ENCODE peak calls at places on chromosomes 7 and 10, in nine cellular contexts. P is left kidney; U is NCI-H774; N is occipital lobe; F is midbrain; G is T-helper 2 cell; J is iris pigment epithelial cell; B is activated T-helper 9 cell treated with anti-CD3 and anti-CD28 coated beads, Interleukin-2, amount 50 U/mL, for 16 hours; H is stimulated activated CD8-positive, alpha-beta memory T cell treated with anti-CD3 and anti-CD28 coated beads, Interleukin-4, amount 100 ng/mL, for 1 hour. Q is an unnamed sample.

GRCh38 chr7:149595541-149595940 is 97.9 kb upstream of the ZNF746 start:
- DNase-seq in U (no peak), H (no peak), G (no peak), F (no peak), P (no peak), J (no peak), B (no peak), N (no peak), Q (no peak)

GRCh38 chr7:151769189-151769821 is 107.6 kb downstream of the PRKAG2 start:
- DNase-seq in B (no peak), J (no peak), F (no peak), N (no peak), H (no peak), P (no peak), G (no peak), U (no peak), Q (no peak)

GRCh38 chr10:95861401-95861800 is 46.4 kb upstream of the CC2D2B start:
- DNase-seq in U (no peak), F (no peak), N (no peak), B (no peak), G (no peak), J (no peak), P (no peak), H (no peak), Q (no peak)

GRCh38 chr7:115252461-115252860 is 330.6 kb downstream of the MDFIC start:
- DNase-seq in N (no peak), J (no peak), B (no peak), G (no peak), H (no peak), F (no peak), P (no peak), U (no peak), Q (no peak)

GRCh38 chr7:681551-682307 is 44.8 kb upstream of the DNAAF5 start:
- DNase-seq in J (no peak), G (no peak), F (no peak), H (no peak), P (no peak), U (no peak), N (no peak), B (no peak), Q (no peak)

GRCh38 chr7:70142247-70142932 is 544.1 kb downstream of the AUTS2 start:
- DNase-seq in H (no peak), N (no peak), P (peak; percentile 18), U (no peak), F (no peak), G (no peak), J (no peak), B (no peak), Q (no peak)

GRCh38 chr7:87600130-87601124 is at the start of gene ABCB1:
- DNase-seq in H (peak; percentile 15), U (no peak), G (no peak), B (peak; percentile 38), P (peak; percentile 88), J (peak; percentile 80), N (peak; percentile 54), F (no peak), Q (peak; percentile 14)

GRCh38 chr10:44384601-44385422 is at the start of gene CXCL12:
- DNase-seq in N (no peak), G (no peak), H (no peak), F (no peak), U (no peak), P (peak; percentile 85), B (no peak), J (peak; percentile 36), Q (no peak)

GRCh38 chr10:99595770-99596465 is 24.3 kb downstream of the SLC25A28 start:
- DNase-seq in F (no peak), B (no peak), H (no peak), U (no peak), N (no peak), J (no peak), G (no peak), P (peak; percentile 77), Q (no peak)

GRCh38 chr10:35447693-35448407 is 111.5 kb downstream of the CCNY start:
- DNase-seq in P (peak; percentile 62), U (peak; percentile 52), H (no peak), B (no peak), G (no peak), F (no peak), J (peak; percentile 84), N (no peak), Q (no peak)

GRCh38 chr7:14748461-14748860 is 154.1 kb downstream of the DGKB start:
- DNase-seq in N (no peak), H (no peak), J (peak; percentile 81), B (no peak), F (no peak), U (no peak), P (no peak), G (no peak), Q (no peak)

GRCh38 chr7:93055543-93056107 is 62.2 kb downstream of the SAMD9 start:
- DNase-seq in F (peak; percentile 45), G (no peak), U (peak; percentile 51), N (no peak), H (no peak), J (peak; percentile 37), P (peak; percentile 60), B (no peak), Q (no peak)

GRCh38 chr7:120273476-120273975 is 551 bp downstream of the KCND2 start:
- DNase-seq in P (peak; percentile 88), F (peak; percentile 43), U (peak; percentile 33), H (no peak), B (no peak), G (no peak), J (peak; percentile 19), N (peak; percentile 47), Q (no peak)

GRCh38 chr7:7292608-7293007 is 110.3 kb downstream of the C1GALT1 start:
- DNase-seq in G (no peak), U (no peak), F (no peak), B (no peak), H (no peak), P (no peak), J (no peak), N (no peak), Q (no peak)

GRCh38 chr7:100629117-100629711 is 12.1 kb downstream of the TFR2 start:
- DNase-seq in G (no peak), H (no peak), J (peak; percentile 32), F (no peak), N (no peak), U (no peak), B (no peak), P (no peak), Q (no peak)

GRCh38 chr10:33116293-33116697 is 158.3 kb upstream of the ITGB1 start:
- DNase-seq in U (peak; percentile 19), P (peak; percentile 89), H (no peak), N (no peak), B (no peak), G (peak; percentile 35), J (peak; percentile 78), F (peak; percentile 2), Q (no peak)

GRCh38 chr10:4262449-4262848 is 477.4 kb upstream of the KLF6 start:
- DNase-seq in U (no peak), F (no peak), J (no peak), H (no peak), N (no peak), B (no peak), P (no peak), G (no peak), Q (no peak)

GRCh38 chr7:142024547-142024946 is 28.9 kb downstream of the MGAM start:
- DNase-seq in J (peak; percentile 27), F (no peak), U (no peak), G (no peak), P (no peak), N (no peak), B (no peak), H (no peak), Q (no peak)

GRCh38 chr10:90224791-90225566 is 523.6 kb downstream of the KIF20B start:
- DNase-seq in U (no peak), J (no peak), H (no peak), N (no peak), G (no peak), F (no peak), P (no peak), B (no peak), Q (no peak)

GRCh38 chr7:6691103-6691502 is 15.6 kb downstream of the ZNF12 start:
- DNase-seq in B (no peak), P (no peak), H (no peak), N (no peak), F (no peak), G (no peak), J (no peak), U (no peak), Q (no peak)

GRCh38 chr7:29243777-29244655 is 49.4 kb downstream of the CHN2 start:
- DNase-seq in F (no peak), B (peak; percentile 28), H (no peak), G (peak; percentile 42), N (no peak), J (no peak), P (peak; percentile 29), U (no peak), Q (peak; percentile 35)

GRCh38 chr7:125256446-125256845 is 326.8 kb upstream of the POT1 start:
- DNase-seq in B (no peak), J (no peak), N (no peak), H (no peak), U (no peak), G (no peak), F (no peak), P (peak; percentile 71), Q (no peak)

GRCh38 chr10:131355116-131355515 is 43.6 kb upstream of the TCERG1L start:
- DNase-seq in F (no peak), U (no peak), J (no peak), H (no peak), P (no peak), N (no peak), G (no peak), B (no peak), Q (no peak)

GRCh38 chr10:23399701-23400144 is 39.2 kb upstream of the OTUD1 start:
- DNase-seq in B (no peak), F (no peak), N (no peak), H (no peak), J (peak; percentile 84), P (no peak), U (peak; percentile 6), G (no peak), Q (no peak)

GRCh38 chr7:45278763-45279420 is 121.3 kb downstream of the RAMP3 start:
- DNase-seq in P (no peak), G (no peak), B (no peak), U (no peak), J (no peak), H (no peak), N (no peak), F (no peak), Q (no peak)

GRCh38 chr7:50693475-50693874 is 89.2 kb downstream of the GRB10 start:
- DNase-seq in F (no peak), N (no peak), U (no peak), H (no peak), J (no peak), G (no peak), B (no peak), P (peak; percentile 33), Q (no peak)

GRCh38 chr10:116737582-116738358 is 4.6 kb downstream of the HSPA12A start:
- DNase-seq in J (no peak), F (peak; percentile 52), U (no peak), P (peak; percentile 54), B (no peak), G (no peak), N (no peak), H (no peak), Q (no peak)

GRCh38 chr7:134552105-134552504 is 3.2 kb downstream of the AKR1B15 start:
- DNase-seq in G (no peak), N (no peak), P (peak; percentile 61), U (no peak), B (no peak), H (no peak), F (peak; percentile 1), J (peak; percentile 16), Q (no peak)

GRCh38 chr10:18008989-18009388 is 57.3 kb downstream of the SLC39A12 start:
- DNase-seq in G (no peak), U (no peak), J (no peak), B (no peak), F (no peak), H (no peak), N (no peak), P (peak; percentile 8), Q (no peak)